ENCODE peak calls at places on chromosome 9, in eight cellular contexts. Y is cardiac muscle cell, W is GM23338, U is neural progenitor cell, R is heart left ventricle, J is astrocyte, Q is GM23248, V is PC-3. G is an unnamed sample.

GRCh38 chr9:78292026-78292425 is 4.9 kb upstream of the PSAT1 start:
- DNase-seq in Y (no peak), J (no peak), R (no peak), U (no peak), W (no peak), Q (no peak), V (no peak), G (no peak)

GRCh38 chr9:123003467-123003866 is 30.0 kb upstream of the GPR21 start:
- DNase-seq in U (no peak), W (no peak), Y (peak; percentile 56), J (peak; percentile 40), R (no peak), Q (peak; percentile 59), V (no peak), G (no peak)

GRCh38 chr9:126431112-126431742 is 104.6 kb downstream of the MVB12B start:
- DNase-seq in V (no peak), J (no peak), U (no peak), R (no peak), Y (no peak), W (no peak), Q (no peak), G (no peak)

GRCh38 chr9:128558431-128559310 is 6.3 kb downstream of the SPTAN1 start:
- DNase-seq in J (peak; percentile 93), R (peak; percentile 83), Y (peak; percentile 93), U (peak; percentile 36), W (peak; percentile 28), Q (peak; percentile 90), V (peak; percentile 76), G (peak; percentile 58)

GRCh38 chr9:135346438-135347050 is 133.0 kb upstream of the PPP1R26 start:
- DNase-seq in U (no peak), R (peak; percentile 58), Y (no peak), J (no peak), Q (no peak), W (no peak), V (no peak), G (no peak)

GRCh38 chr9:131997779-131998178 is 81.9 kb downstream of the MED27 start:
- DNase-seq in Q (no peak), U (no peak), R (no peak), W (no peak), V (no peak), J (peak; percentile 60), Y (peak; percentile 86), G (no peak)

GRCh38 chr9:71733176-71733575 is 35.1 kb downstream of the CEMIP2 start:
- DNase-seq in Y (no peak), J (peak; percentile 8), R (no peak), U (no peak), V (no peak), Q (peak; percentile 46), W (no peak), G (no peak)

GRCh38 chr9:134889386-134890214 is 9.0 kb downstream of the FCN2 start:
- DNase-seq in Q (no peak), R (no peak), Y (no peak), V (no peak), J (no peak), U (no peak), W (no peak), G (no peak)

GRCh38 chr9:2655411-2655901 is 33.9 kb downstream of the VLDLR start:
- DNase-seq in V (peak; percentile 84), U (no peak), W (no peak), R (no peak), Y (peak; percentile 74), Q (peak; percentile 97), J (peak; percentile 96), G (peak; percentile 97)

GRCh38 chr9:127580879-127581278 is 31.2 kb upstream of the STXBP1 start:
- DNase-seq in W (no peak), J (no peak), Y (no peak), V (no peak), R (no peak), U (no peak), Q (no peak), G (no peak)

GRCh38 chr9:5425006-5425628 is 12.6 kb downstream of the PLGRKT start:
- DNase-seq in Q (peak; percentile 29), V (peak; percentile 63), Y (peak; percentile 27), R (no peak), U (peak; percentile 11), W (peak; percentile 75), J (no peak), G (peak; percentile 44)

GRCh38 chr9:4299006-4299795 is 667 bp downstream of the GLIS3 start:
- DNase-seq in U (peak; percentile 75), W (peak; percentile 72), J (peak; percentile 55), R (peak; percentile 64), Q (peak; percentile 77), Y (peak; percentile 72), V (peak; percentile 18), G (peak; percentile 50)

GRCh38 chr9:69971643-69972449 is 71.8 kb upstream of the MAMDC2 start:
- DNase-seq in U (peak; percentile 74), W (peak; percentile 87), V (peak; percentile 67), J (peak; percentile 64), R (peak; percentile 82), Q (peak; percentile 83), Y (peak; percentile 72), G (no peak)

GRCh38 chr9:13705913-13706312 is 426.4 kb upstream of the MPDZ start:
- DNase-seq in R (no peak), U (peak; percentile 15), W (no peak), Q (peak; percentile 65), Y (peak; percentile 95), V (no peak), J (peak; percentile 63), G (no peak)

GRCh38 chr9:116674210-116674980 is 12.7 kb upstream of the TRIM32 start:
- DNase-seq in Y (no peak), R (no peak), Q (peak; percentile 28), W (peak; percentile 21), U (no peak), V (no peak), J (no peak), G (no peak)

GRCh38 chr9:27227192-27227591 is 69.8 kb downstream of the EQTN start:
- DNase-seq in V (peak; percentile 9), J (no peak), W (no peak), R (no peak), U (no peak), Q (peak; percentile 59), Y (peak; percentile 28), G (peak; percentile 22)

GRCh38 chr9:136438909-136439549 is 616 bp downstream of the INPP5E start:
- DNase-seq in W (peak; percentile 43), R (peak; percentile 72), J (no peak), V (peak; percentile 16), Q (peak; percentile 60), Y (peak; percentile 18), U (peak; percentile 60), G (no peak)

GRCh38 chr9:18216376-18216775 is 257.6 kb upstream of the ADAMTSL1 start:
- DNase-seq in V (no peak), Q (no peak), W (no peak), U (no peak), J (no peak), Y (no peak), R (no peak), G (no peak)

GRCh38 chr9:120153258-120153657 is 426.7 kb downstream of the CDK5RAP2 start:
- DNase-seq in W (no peak), R (no peak), V (no peak), Y (no peak), Q (no peak), J (no peak), U (no peak), G (no peak)
- H3K4me1 ChIP-seq in W (peaks cover 4% of the 10 kb centered on the region), R (no peaks in the 10 kb centered on the region), V (no peaks in the 10 kb centered on the region), Y (no peaks in the 10 kb centered on the region), Q (no peaks in the 10 kb centered on the region), J (no peaks in the 10 kb centered on the region), U (peaks cover 34% of the 10 kb centered on the region), G (no peaks in the 10 kb centered on the region)

GRCh38 chr9:124766815-124767554 is 4.1 kb downstream of the NR6A1 start:
- DNase-seq in U (no peak), R (no peak), J (no peak), V (no peak), Q (no peak), Y (no peak), W (peak; percentile 38), G (no peak)

GRCh38 chr9:124762633-124763032 is 8.5 kb downstream of the NR6A1 start:
- DNase-seq in J (no peak), V (no peak), W (no peak), R (no peak), Q (no peak), U (no peak), Y (no peak), G (no peak)

GRCh38 chr9:124766326-124766725 is 4.8 kb downstream of the NR6A1 start:
- DNase-seq in Y (no peak), U (no peak), W (no peak), V (no peak), R (no peak), Q (no peak), J (no peak), G (no peak)

GRCh38 chr9:124765439-124765835 is 5.7 kb downstream of the NR6A1 start:
- DNase-seq in Q (no peak), V (no peak), U (peak; percentile 66), J (no peak), R (no peak), Y (no peak), W (peak; percentile 61), G (no peak)

DNA sequence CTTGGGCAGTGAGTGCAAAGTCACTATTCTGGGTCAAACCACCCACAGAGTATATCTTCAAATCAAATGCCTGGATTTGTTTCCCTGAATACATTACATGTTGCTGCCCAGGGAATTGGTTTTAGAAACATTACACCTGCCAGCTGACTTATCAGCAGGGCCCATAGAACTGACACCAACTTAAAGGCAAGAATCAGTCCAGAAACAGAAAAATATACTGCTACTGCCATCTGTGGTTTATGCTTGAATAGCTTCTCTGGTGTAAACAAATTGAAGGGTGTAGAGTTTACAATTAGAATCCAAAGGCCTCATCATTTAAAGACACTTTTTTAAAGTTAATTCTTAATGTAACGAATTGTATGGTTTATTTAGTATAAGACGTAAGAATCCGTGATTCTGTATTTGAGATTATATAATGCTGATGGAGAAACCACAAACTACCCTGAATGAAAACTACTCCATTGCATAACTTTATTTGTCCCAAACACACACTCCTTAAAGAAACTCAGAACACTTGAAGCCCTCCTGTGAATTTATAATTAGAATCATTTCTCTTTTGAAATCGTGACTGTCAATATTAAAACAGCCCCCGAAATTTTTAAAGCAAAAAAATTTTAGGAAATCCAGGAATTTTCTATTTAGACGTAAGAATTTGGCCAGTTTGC is 6.2 kb downstream of the NR6A1 start:
- DNase-seq in Y (peak; percentile 40), W (peak; percentile 40), U (no peak), V (peak; percentile 35), R (no peak), Q (peak; percentile 39), J (no peak), G (no peak)
- H3K27me3 ChIP-seq in Y (no peaks in the 10 kb centered on the region), W (peaks cover 37% of the 10 kb centered on the region), U (no peaks in the 10 kb centered on the region), V (no peaks in the 10 kb centered on the region), R (peaks cover 27% of the 10 kb centered on the region), Q (peaks cover 92% of the 10 kb centered on the region), J (peaks cover 44% of the 10 kb centered on the region), G (peaks cover 54% of the 10 kb centered on the region)

GRCh38 chr9:93230601-93231000 is 46.7 kb downstream of the WNK2 start:
- DNase-seq in R (peak; percentile 38), Y (no peak), U (no peak), V (no peak), W (no peak), J (no peak), Q (no peak), G (no peak)
- H3K4me1 ChIP-seq in R (no peaks in the 10 kb centered on the region), Y (no peaks in the 10 kb centered on the region), U (no peaks in the 10 kb centered on the region), V (no peaks in the 10 kb centered on the region), W (no peaks in the 10 kb centered on the region), J (no peaks in the 10 kb centered on the region), Q (no peaks in the 10 kb centered on the region), G (no peaks in the 10 kb centered on the region)

DNA sequence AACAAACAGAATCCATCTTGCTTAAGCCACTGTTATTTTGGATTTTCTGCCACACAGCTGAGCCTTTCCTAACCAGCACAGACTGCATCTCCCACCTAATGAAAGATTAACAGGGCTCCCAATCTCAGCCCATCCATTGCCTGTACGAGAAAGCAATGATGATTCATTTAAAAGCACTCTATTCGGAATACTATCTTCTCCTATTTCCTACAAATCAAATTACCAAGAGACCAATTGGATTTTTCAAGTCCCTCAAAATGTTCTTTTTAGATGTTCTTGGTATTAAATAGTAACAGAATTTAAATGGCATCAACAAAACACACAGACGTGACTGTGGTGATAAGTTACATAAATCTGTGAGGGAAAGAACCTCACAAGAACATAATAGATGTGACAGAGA is 324.1 kb downstream of the AGTPBP1 start:
- DNase-seq in W (no peak), J (no peak), R (no peak), V (no peak), Y (no peak), U (no peak), Q (no peak), G (no peak)
- H3K27me3 ChIP-seq in W (no peaks in the 10 kb centered on the region), J (peaks cover 8% of the 10 kb centered on the region), R (no peaks in the 10 kb centered on the region), V (no peaks in the 10 kb centered on the region), Y (peaks cover 4% of the 10 kb centered on the region), U (no peaks in the 10 kb centered on the region), Q (no peaks in the 10 kb centered on the region), G (peaks cover 5% of the 10 kb centered on the region)

G was measured in foreskin keratinocyte.